ENCODE peak calls at places on chromosome 1, in four cellular contexts. M, A, K and G are unnamed samples.

GRCh38 chr1:31665264-31665878 is 20.7 kb upstream of the PEF1 start:
- DNase-seq in A (no peak), K (no peak), M (no peak), G (no peak)

GRCh38 chr1:84365225-84366221 is 32.8 kb upstream of the DNASE2B start:
- DNase-seq in M (no peak), A (peak), K (no peak), G (peak)

GRCh38 chr1:84122780-84123382 is 21.2 kb upstream of the PRKACB start:
- DNase-seq in A (peak), M (no peak), K (peak), G (no peak)

GRCh38 chr1:19367584-19368041 is 55.5 kb downstream of the SLC66A1 start:
- DNase-seq in K (no peak), M (no peak), A (no peak), G (no peak)

GRCh38 chr1:40011198-40011597 is 29.3 kb upstream of the CAP1 start:
- DNase-seq in A (no peak), K (no peak), M (no peak), G (no peak)

GRCh38 chr1:19737413-19737812 is 62.3 kb downstream of the TMCO4 start:
- DNase-seq in M (no peak), A (no peak), K (no peak), G (no peak)

GRCh38 chr1:235261243-235261642 is 66.7 kb downstream of the ARID4B start:
- DNase-seq in A (no peak), K (no peak), M (no peak), G (no peak)

GRCh38 chr1:84379128-84379527 is 19.2 kb upstream of the DNASE2B start:
- DNase-seq in M (no peak), A (no peak), K (no peak), G (peak)

GRCh38 chr1:245258271-245258920 is 103.6 kb downstream of the KIF26B start:
- DNase-seq in M (no peak), A (peak), K (no peak), G (no peak)

GRCh38 chr1:4692437-4692836 is 38.0 kb downstream of the AJAP1 start:
- DNase-seq in K (no peak), A (no peak), M (no peak), G (no peak)

GRCh38 chr1:93692451-93692861 is 10.8 kb upstream of the BCAR3 start:
- DNase-seq in M (no peak), A (no peak), K (no peak), G (no peak)

GRCh38 chr1:93694833-93695232 is 13.2 kb upstream of the BCAR3 start:
- DNase-seq in A (no peak), M (no peak), K (no peak), G (no peak)

GRCh38 chr1:93692001-93692400 is 10.4 kb upstream of the BCAR3 start:
- DNase-seq in A (no peak), K (no peak), M (no peak), G (no peak)

GRCh38 chr1:93694039-93694438 is 12.4 kb upstream of the BCAR3 start:
- DNase-seq in K (no peak), M (no peak), A (no peak), G (no peak)

DNA sequence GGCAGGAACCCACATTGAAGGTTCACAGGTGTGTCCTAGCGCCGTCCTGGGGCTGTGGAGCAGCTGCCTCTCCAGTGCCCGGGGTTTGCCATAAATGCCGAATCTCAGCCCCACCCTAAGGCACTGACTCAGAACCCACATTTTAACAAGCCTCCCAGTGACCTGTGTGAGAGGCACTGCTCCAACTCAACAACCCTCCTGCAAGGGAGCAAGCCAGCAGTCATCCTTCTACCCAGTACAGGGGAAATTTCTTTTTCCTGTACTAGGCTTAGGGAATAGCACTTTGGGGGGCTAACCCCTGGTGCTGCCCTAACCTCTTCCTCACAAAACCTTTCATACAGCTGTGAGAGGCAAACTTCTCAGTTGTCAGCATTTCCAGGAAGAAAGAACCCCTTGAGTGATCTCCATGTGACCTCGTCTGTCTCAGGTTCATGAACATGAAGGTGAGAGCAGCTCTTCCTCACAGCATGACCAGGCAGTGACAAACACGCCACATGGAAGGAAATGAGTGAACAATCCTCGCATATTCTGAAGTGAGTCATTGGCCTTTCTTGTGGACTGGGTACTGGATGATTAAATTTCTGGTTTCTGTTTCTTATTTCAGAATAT is 11.4 kb upstream of the BCAR3 start:
- DNase-seq in A (peak), M (no peak), K (no peak), G (no peak)
- H3K4me3 ChIP-seq in A (no peak), M (no peak), K (no peak), G (no peak)

GRCh38 chr1:177615251-177615650 is 354.6 kb downstream of the SEC16B start:
- DNase-seq in K (no peak), A (no peak), M (no peak), G (no peak)
- H3K4me3 ChIP-seq in K (no peak), A (no peak), M (no peak), G (no peak)

GRCh38 chr1:76229279-76229977 is 154.9 kb downstream of the ST6GALNAC3 start:
- DNase-seq in K (no peak), A (no peak), M (no peak), G (no peak)
- H3K4me3 ChIP-seq in K (no peak), A (no peak), M (no peak), G (no peak)

GRCh38 chr1:81801032-81801833 is 499 bp downstream of the ADGRL2 start:
- DNase-seq in K (peak), A (peak), M (peak), G (peak)

GRCh38 chr1:81797701-81798100 is 3.0 kb upstream of the ADGRL2 start:
- DNase-seq in M (no peak), A (no peak), K (no peak), G (no peak)

GRCh38 chr1:81800741-81801031 is at the start of gene ADGRL2:
- DNase-seq in A (peak), M (peak), K (no peak), G (no peak)

GRCh38 chr1:81801834-81802531 is 1.2 kb downstream of the ADGRL2 start:
- DNase-seq in A (peak), K (no peak), M (peak), G (no peak)

DNA sequence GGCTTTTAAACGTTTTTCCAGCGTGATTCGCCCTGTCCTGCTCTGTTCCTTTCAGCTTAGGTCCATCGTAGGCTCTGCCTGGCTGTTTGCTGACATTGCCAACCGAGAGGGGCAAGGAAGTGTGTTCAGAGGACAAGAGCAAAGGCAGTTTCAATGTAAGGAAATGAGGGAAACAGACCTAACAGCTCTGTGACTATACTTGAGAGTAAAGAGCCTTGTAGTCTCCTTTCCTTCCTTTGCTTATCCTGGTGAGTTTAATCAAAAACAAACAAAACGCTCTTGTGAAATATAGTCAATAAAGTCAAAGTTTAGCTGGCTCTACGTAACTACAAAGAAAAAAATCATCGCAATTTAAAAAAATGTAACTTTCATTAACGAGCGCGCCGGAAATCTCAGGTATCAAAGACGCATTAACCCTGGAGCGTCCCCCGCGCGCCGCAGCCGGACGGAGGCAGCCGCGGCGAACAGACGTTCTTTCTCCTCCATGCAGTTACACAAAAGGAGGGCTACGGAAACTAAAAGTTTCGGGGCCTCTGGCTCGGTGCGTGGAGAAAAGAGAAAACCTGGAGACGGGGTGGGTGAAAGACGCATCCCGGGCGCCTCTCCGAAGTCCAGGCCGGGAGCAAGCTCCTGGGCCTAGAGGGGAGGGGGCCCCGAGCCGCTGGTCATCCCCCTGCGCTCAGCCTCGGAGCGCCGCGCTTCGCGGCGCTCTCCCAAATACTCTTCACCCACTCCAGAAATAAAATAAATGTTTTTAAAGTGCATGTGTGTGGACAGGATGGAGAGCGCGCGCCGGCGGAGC is 594 bp upstream of the ADGRL2 start:
- DNase-seq in M (peak), A (peak), K (peak), G (peak)
- H3K4me3 ChIP-seq in M (peak), A (peak), K (peak), G (peak)

DNA sequence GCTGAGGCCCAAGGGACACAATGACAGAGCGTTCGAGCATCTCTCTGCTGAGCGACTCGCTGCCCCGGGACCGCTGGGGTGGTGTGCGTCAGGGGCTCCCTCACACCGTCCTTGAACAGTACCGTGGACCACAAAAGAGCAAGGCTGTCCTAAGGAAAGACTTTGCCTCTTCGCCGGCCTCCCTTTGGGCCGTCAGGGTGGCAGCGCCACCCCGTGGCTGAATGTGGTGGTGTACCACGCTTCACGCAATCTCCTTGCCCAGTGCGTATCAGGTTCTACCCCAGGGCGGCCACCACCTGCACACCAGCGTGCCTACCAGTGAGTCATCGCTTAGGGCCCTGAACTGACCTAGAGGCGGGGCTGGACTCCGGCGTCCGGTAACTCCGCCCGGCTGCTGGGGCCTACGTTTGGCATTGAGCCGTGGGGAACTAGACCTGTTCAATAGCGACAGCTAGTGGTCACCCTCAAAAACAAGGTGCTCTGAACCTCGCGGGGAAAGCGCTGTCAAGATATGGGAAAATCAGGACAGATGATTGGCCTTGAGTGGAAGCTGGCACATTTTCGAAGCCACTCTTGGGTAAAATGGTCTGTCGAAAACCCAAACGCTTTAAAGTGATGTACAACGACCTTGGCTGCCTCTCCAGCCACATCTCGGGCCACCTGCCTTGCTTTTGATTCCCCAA is 8.1 kb upstream of the TRAF3IP3 start:
- DNase-seq in A (peak), K (peak), M (peak), G (peak)
- H3K4me3 ChIP-seq in A (peak), K (peak), M (peak), G (peak)